ENCODE peak calls at places on chromosomes 12 and 14, in six cellular contexts. M, A, J, D, Z and S are unnamed samples.

GRCh38 chr12:100158535-100158934 is 15.9 kb upstream of the BLTP3B start:
- DNase-seq in A (no peak), M (no peak), Z (no peak), D (no peak), J (no peak), S (no peak)

GRCh38 chr12:69210661-69211060 is 28.7 kb upstream of the CPSF6 start:
- DNase-seq in D (no peak), M (no peak), J (no peak), Z (no peak), A (no peak), S (no peak)

GRCh38 chr14:61466249-61466904 is 145.0 kb downstream of the PRKCH start:
- DNase-seq in D (no peak), M (peak), Z (no peak), A (peak), J (no peak), S (peak)

GRCh38 chr14:34501004-34501580 is 38.4 kb downstream of the EAPP start:
- DNase-seq in J (no peak), D (no peak), Z (no peak), M (no peak), A (no peak), S (no peak)

GRCh38 chr12:6567824-6568617 is at the start of gene NOP2:
- DNase-seq in Z (peak), D (peak), J (peak), A (peak), M (peak), S (peak)

GRCh38 chr12:121095544-121096198 is 37.0 kb upstream of the P2RX7 start:
- DNase-seq in A (peak), M (peak), D (peak), Z (peak), J (peak), S (peak)

GRCh38 chr14:102020058-102020971 is 55.9 kb downstream of the DYNC1H1 start:
- DNase-seq in M (no peak), J (no peak), A (no peak), D (no peak), Z (no peak), S (peak)

GRCh38 chr12:12007001-12007712 is 63.6 kb upstream of the BCL2L14 start:
- DNase-seq in M (no peak), Z (peak), J (peak), A (no peak), D (no peak), S (no peak)

GRCh38 chr12:59486827-59487226 is 109.0 kb upstream of the SLC16A7 start:
- DNase-seq in Z (no peak), M (no peak), D (no peak), A (no peak), J (no peak), S (no peak)

GRCh38 chr14:50943261-50943942 is 881 bp downstream of the PYGL start:
- DNase-seq in M (peak), D (no peak), Z (no peak), A (peak), J (no peak), S (peak)

GRCh38 chr14:98198385-98198784 is 1073.6 kb downstream of the BCL11B start:
- DNase-seq in Z (peak), M (no peak), J (peak), D (no peak), A (no peak), S (no peak)

GRCh38 chr12:69655616-69656336 is 43.3 kb downstream of the BEST3 start:
- DNase-seq in A (no peak), M (no peak), J (no peak), Z (no peak), D (no peak), S (peak)

GRCh38 chr14:101838476-101838875 is 77.0 kb downstream of the PPP2R5C start:
- DNase-seq in J (no peak), Z (no peak), M (no peak), D (no peak), A (no peak), S (no peak)

GRCh38 chr12:78726854-78727253 is 137.7 kb upstream of the SYT1 start:
- DNase-seq in Z (no peak), D (no peak), A (no peak), J (no peak), M (no peak), S (no peak)